ENCODE peak calls at places on chromosomes 6 and 20, in six cellular contexts. A is NCI-H1092 treated with DMSO at 0.1 percent for 48 hours, V is GM23248, G is non-pigmented ciliary epithelial cell, B is heart right ventricle, N is T-helper 9 cell. K is an unnamed sample.

GRCh38 chr6:42158011-42158410 is 15.2 kb upstream of the GUCA1A start:
- DNase-seq in V (peak; percentile 90), G (no peak), A (no peak), B (no peak), N (no peak), K (no peak)

GRCh38 chr6:52505726-52506501 is 70.9 kb downstream of the TRAM2 start:
- DNase-seq in B (no peak), G (no peak), A (no peak), N (no peak), V (no peak), K (no peak)

GRCh38 chr6:35722121-35722761 is 14.6 kb upstream of the ARMC12 start:
- DNase-seq in A (no peak), G (no peak), V (no peak), B (peak; percentile 59), N (no peak), K (no peak)

GRCh38 chr6:51415501-51415900 is 596.8 kb downstream of the TFAP2B start:
- DNase-seq in B (no peak), G (no peak), A (no peak), V (no peak), N (no peak), K (no peak)

GRCh38 chr20:44402391-44403193 is 47.1 kb downstream of the HNF4A start:
- DNase-seq in B (no peak), V (no peak), G (no peak), N (no peak), A (no peak), K (no peak)

GRCh38 chr6:11036977-11037430 is 7.1 kb downstream of the ELOVL2 start:
- DNase-seq in A (no peak), N (no peak), G (no peak), V (no peak), B (no peak), K (no peak)

GRCh38 chr6:163490826-163491577 is 76.5 kb downstream of the QKI start:
- DNase-seq in V (peak; percentile 22), N (no peak), A (no peak), B (peak; percentile 40), G (no peak), K (peak; percentile 30)

GRCh38 chr6:137089305-137089704 is 44.5 kb upstream of the IL20RA start:
- DNase-seq in A (peak; percentile 25), G (no peak), N (no peak), B (no peak), V (no peak), K (no peak)

GRCh38 chr20:64119301-64119680 is 11.9 kb upstream of the NPBWR2 start:
- DNase-seq in V (no peak), B (no peak), A (no peak), N (no peak), G (no peak), K (no peak)